ENCODE peak calls at places on chromosomes 4 and X, in five cellular contexts. W is foreskin fibroblast, Z is EL, S is HEK293T, Y is RKO. M is an unnamed sample.

GRCh38 chr4:189519189-189519588 is 421.5 kb upstream of the FRG1 start:
- DNase-seq in S (no peak), W (no peak), Y (no peak), Z (no peak), M (no peak)

GRCh38 chr4:122480023-122480422 is 23.5 kb upstream of the IL2 start:
- DNase-seq in Y (no peak), S (no peak), Z (peak; percentile 31), W (no peak), M (peak; percentile 9)

GRCh38 chr4:41652971-41653370 is 95.6 kb downstream of the PHOX2B start:
- DNase-seq in Z (no peak), Y (no peak), W (no peak), S (no peak), M (no peak)

GRCh38 chr4:47221721-47222120 is 190.4 kb downstream of the GABRB1 start:
- DNase-seq in W (peak; percentile 33), Z (peak; percentile 75), Y (no peak), S (no peak), M (no peak)

GRCh38 chr4:77734928-77735327 is 84.2 kb downstream of the CNOT6L start:
- DNase-seq in Y (peak; percentile 44), W (peak; percentile 12), Z (peak; percentile 67), S (no peak), M (peak; percentile 10)

GRCh38 chr4:148007789-148008188 is 275.9 kb downstream of the ARHGAP10 start:
- DNase-seq in Y (no peak), Z (no peak), W (no peak), S (no peak), M (no peak)

GRCh38 chrX:141405878-141406492 is 163.7 kb upstream of the SPANXC start:
- DNase-seq in Z (peak; percentile 72), S (no peak), W (peak; percentile 20), Y (peak; percentile 75), M (peak; percentile 10)

GRCh38 chr4:182978152-182978827 is 61.1 kb upstream of the DCTD start:
- DNase-seq in S (no peak), Z (peak; percentile 77), W (no peak), Y (no peak), M (no peak)

GRCh38 chr4:125317526-125317880 is 2.7 kb downstream of the FAT4 start:
- DNase-seq in Y (no peak), W (peak; percentile 60), S (no peak), Z (peak; percentile 72), M (peak; percentile 42)

GRCh38 chr4:52244773-52245360 is 193.8 kb downstream of the SPATA18 start:
- DNase-seq in S (no peak), Z (no peak), Y (no peak), W (no peak), M (no peak)

GRCh38 chr4:153439831-153440230 is 26.3 kb upstream of the TMEM131L start:
- DNase-seq in Z (no peak), S (no peak), W (no peak), Y (no peak), M (no peak)

GRCh38 chr4:139574641-139575040 is 18.6 kb upstream of the SETD7 start:
- DNase-seq in W (no peak), S (no peak), Y (no peak), Z (no peak), M (no peak)

GRCh38 chr4:4990857-4991540 is 28.3 kb downstream of the CYTL1 start:
- DNase-seq in S (no peak), Z (peak; percentile 98), W (peak; percentile 82), Y (no peak), M (peak; percentile 85)

GRCh38 chr4:108166441-108167315 is 2.1 kb downstream of the LEF1 start:
- DNase-seq in Z (peak; percentile 13), W (no peak), S (peak; percentile 58), Y (peak; percentile 71), M (no peak)

GRCh38 chrX:43655961-43656494 is at the start of gene MAOA:
- DNase-seq in Y (no peak), W (peak; percentile 56), Z (peak; percentile 2), S (no peak), M (peak; percentile 24)

GRCh38 chrX:7054219-7055206 is 93.0 kb upstream of the STS start:
- DNase-seq in S (no peak), Y (no peak), W (no peak), Z (no peak), M (no peak)

GRCh38 chr4:94892051-94892450 is 134.3 kb downstream of the BMPR1B start:
- DNase-seq in S (peak; percentile 35), Y (no peak), Z (no peak), W (no peak), M (no peak)

GRCh38 chrX:153946910-153947769 is 2.7 kb upstream of the RENBP start:
- DNase-seq in W (peak; percentile 54), Y (peak; percentile 92), S (peak; percentile 88), Z (peak; percentile 76), M (peak; percentile 67)

GRCh38 chrX:136867096-136867491 is 13.4 kb downstream of the RBMX start:
- DNase-seq in W (no peak), Y (no peak), S (no peak), Z (no peak), M (no peak)

GRCh38 chr4:21947768-21948346 is 715 bp downstream of the KCNIP4 start:
- DNase-seq in Y (no peak), S (no peak), W (no peak), Z (no peak), M (no peak)

GRCh38 chrX:48736303-48736702 is 25.2 kb upstream of the GLOD5 start:
- DNase-seq in W (no peak), Z (no peak), Y (no peak), S (no peak), M (no peak)

GRCh38 chr4:147340111-147340510 is 140.8 kb upstream of the EDNRA start:
- DNase-seq in Z (peak; percentile 61), W (peak; percentile 81), S (no peak), Y (peak; percentile 70), M (no peak)

GRCh38 chr4:11912886-11913285 is 484.2 kb upstream of the HS3ST1 start:
- DNase-seq in Y (peak; percentile 18), S (no peak), Z (no peak), W (no peak), M (no peak)

GRCh38 chrX:11382935-11383334 is 89.7 kb downstream of the AMELX start:
- DNase-seq in Z (no peak), W (no peak), S (no peak), Y (no peak), M (no peak)

GRCh38 chr4:37895271-37895670 is 4.4 kb downstream of the TBC1D1 start:
- DNase-seq in Y (no peak), W (no peak), S (no peak), Z (no peak), M (no peak)

GRCh38 chrX:32678487-32678886 is 532.9 kb downstream of the DMD start:
- DNase-seq in S (no peak), Y (no peak), Z (no peak), W (no peak), M (no peak)

GRCh38 chr4:34861661-34862060 is 1382.7 kb downstream of the ARAP2 start:
- DNase-seq in Z (no peak), Y (no peak), W (no peak), S (no peak), M (no peak)

GRCh38 chrX:45799576-45799975 is 598.9 kb upstream of the DIPK2B start:
- DNase-seq in S (no peak), W (no peak), Z (no peak), Y (no peak), M (no peak)

GRCh38 chr4:108950158-108950915 is 187.5 kb upstream of the ETNPPL start:
- DNase-seq in Z (no peak), S (no peak), Y (no peak), W (no peak), M (no peak)

GRCh38 chr4:61549356-61549755 is 349.2 kb downstream of the ADGRL3 start:
- DNase-seq in Y (no peak), W (no peak), S (no peak), Z (no peak), M (no peak)

GRCh38 chr4:41509411-41510008 is 28.4 kb upstream of the LIMCH1 start:
- DNase-seq in W (no peak), Y (no peak), S (no peak), Z (peak; percentile 28), M (no peak)

GRCh38 chrX:154459843-154460242 is 1.8 kb downstream of the PLXNA3 start:
- DNase-seq in Z (no peak), S (no peak), W (no peak), Y (no peak), M (no peak)

GRCh38 chr4:176635372-176636261 is 157.1 kb downstream of the VEGFC start:
- DNase-seq in Z (peak; percentile 87), W (peak; percentile 74), Y (peak; percentile 49), S (peak; percentile 16), M (peak; percentile 69)